ENCODE peak calls at places on chromosomes 6 and 20, in six cellular contexts. K, I, N, U, H and W are unnamed samples.

GRCh38 chr6:108113557-108114519 is 39.3 kb upstream of the OSTM1 start:
- DNase-seq in I (no peak), U (peak; percentile 70), K (no peak), N (peak; percentile 50), H (no peak), W (peak; percentile 27)

GRCh38 chr6:154815938-154816820 is 83.0 kb downstream of the SCAF8 start:
- DNase-seq in H (no peak), U (no peak), K (no peak), I (no peak), N (peak; percentile 65), W (no peak)

GRCh38 chr6:168386973-168387372 is 54.0 kb upstream of the SMOC2 start:
- DNase-seq in K (no peak), U (no peak), N (no peak), H (no peak), I (no peak), W (no peak)

GRCh38 chr20:61589055-61589385 is 337.0 kb downstream of the CDH4 start:
- DNase-seq in I (no peak), K (no peak), U (peak; percentile 45), N (peak; percentile 87), H (no peak), W (no peak)

GRCh38 chr6:62971976-62972658 is 239.2 kb upstream of the FKBP1C start:
- DNase-seq in N (no peak), H (no peak), U (no peak), I (no peak), K (no peak), W (no peak)

GRCh38 chr20:57792386-57793095 is 82.7 kb upstream of the PMEPA1 start:
- DNase-seq in U (no peak), I (no peak), N (no peak), H (no peak), K (no peak), W (no peak)

GRCh38 chr6:126170433-126170832 is 169.5 kb upstream of the CENPW start:
- DNase-seq in U (no peak), K (no peak), H (no peak), I (no peak), N (no peak), W (no peak)

GRCh38 chr20:35828916-35829315 is 57.1 kb downstream of the PHF20 start:
- DNase-seq in K (no peak), U (no peak), H (no peak), I (no peak), N (no peak), W (no peak)

GRCh38 chr20:4512891-4513550 is 208.7 kb upstream of the PRND start:
- DNase-seq in N (peak; percentile 94), U (peak; percentile 84), H (no peak), K (no peak), I (no peak), W (no peak)

GRCh38 chr6:141463237-141463977 is 669.3 kb upstream of the GJE1 start:
- DNase-seq in I (no peak), H (no peak), U (peak; percentile 85), K (no peak), N (peak; percentile 53), W (peak; percentile 35)

GRCh38 chr20:32989507-32990283 is 14.5 kb downstream of the SUN5 start:
- DNase-seq in N (no peak), U (no peak), H (no peak), K (no peak), I (no peak), W (no peak)

DNA sequence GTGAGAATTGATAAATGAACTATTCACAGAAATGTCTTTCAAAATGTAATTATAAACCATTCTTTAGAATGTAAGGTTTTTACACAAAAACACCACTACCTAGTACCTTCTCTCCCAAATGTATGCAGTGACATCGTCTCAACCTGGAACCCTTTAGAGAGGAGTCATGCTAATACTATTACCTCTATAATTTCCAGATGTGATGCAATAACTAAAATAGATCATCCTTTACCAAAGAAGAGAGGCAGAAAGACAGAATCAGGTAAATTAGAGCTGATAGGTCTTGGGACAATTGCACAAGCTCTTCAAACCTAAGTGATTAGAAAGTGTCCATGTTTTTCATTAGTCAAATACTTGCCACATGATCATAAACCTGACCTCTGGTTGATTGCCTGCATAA is 96.7 kb downstream of the HDGFL1 start:
- DNase-seq in I (no peak), U (no peak), K (no peak), H (no peak), N (no peak), W (no peak)
- TF ChIP-seq CTCF in I (no peak), U (no peak), K (no peak), H (no peak), N (no peak), W (no peak)

GRCh38 chr6:92667843-92668242 is 751.5 kb downstream of the EPHA7 start:
- DNase-seq in K (no peak), I (no peak), N (peak; percentile 31), H (no peak), U (peak; percentile 37), W (no peak)
- H3K4me3 ChIP-seq in K (no peak overlapping the region), I (no peak overlapping the region), N (no peak overlapping the region), H (no peak overlapping the region), U (no peak overlapping the region), W (no peak overlapping the region)

GRCh38 chr20:18272451-18272850 is 15.9 kb upstream of the ZNF133 start:
- DNase-seq in H (no peak), N (peak; percentile 36), I (no peak), U (peak; percentile 20), K (no peak), W (no peak)
- TF ChIP-seq CTCF in H (no peak), N (peak; percentile 35), I (no peak), U (peak; percentile 52), K (peak; percentile 22), W (no peak)

GRCh38 chr6:41684311-41685182 is 46.3 kb downstream of the MDFI start:
- DNase-seq in I (no peak), U (no peak), H (peak; percentile 32), N (no peak), K (no peak), W (no peak)

GRCh38 chr6:41682497-41682961 is 44.3 kb downstream of the MDFI start:
- DNase-seq in K (no peak), H (peak; percentile 31), I (no peak), U (no peak), N (no peak), W (peak; percentile 38)

GRCh38 chr6:41682056-41682477 is 43.8 kb downstream of the MDFI start:
- DNase-seq in I (peak; percentile 95), K (no peak), H (peak; percentile 89), N (peak; percentile 89), U (peak; percentile 94), W (peak; percentile 81)

GRCh38 chr6:41682966-41683459 is 44.7 kb downstream of the MDFI start:
- DNase-seq in N (no peak), H (no peak), U (peak; percentile 16), K (no peak), I (no peak), W (no peak)

DNA sequence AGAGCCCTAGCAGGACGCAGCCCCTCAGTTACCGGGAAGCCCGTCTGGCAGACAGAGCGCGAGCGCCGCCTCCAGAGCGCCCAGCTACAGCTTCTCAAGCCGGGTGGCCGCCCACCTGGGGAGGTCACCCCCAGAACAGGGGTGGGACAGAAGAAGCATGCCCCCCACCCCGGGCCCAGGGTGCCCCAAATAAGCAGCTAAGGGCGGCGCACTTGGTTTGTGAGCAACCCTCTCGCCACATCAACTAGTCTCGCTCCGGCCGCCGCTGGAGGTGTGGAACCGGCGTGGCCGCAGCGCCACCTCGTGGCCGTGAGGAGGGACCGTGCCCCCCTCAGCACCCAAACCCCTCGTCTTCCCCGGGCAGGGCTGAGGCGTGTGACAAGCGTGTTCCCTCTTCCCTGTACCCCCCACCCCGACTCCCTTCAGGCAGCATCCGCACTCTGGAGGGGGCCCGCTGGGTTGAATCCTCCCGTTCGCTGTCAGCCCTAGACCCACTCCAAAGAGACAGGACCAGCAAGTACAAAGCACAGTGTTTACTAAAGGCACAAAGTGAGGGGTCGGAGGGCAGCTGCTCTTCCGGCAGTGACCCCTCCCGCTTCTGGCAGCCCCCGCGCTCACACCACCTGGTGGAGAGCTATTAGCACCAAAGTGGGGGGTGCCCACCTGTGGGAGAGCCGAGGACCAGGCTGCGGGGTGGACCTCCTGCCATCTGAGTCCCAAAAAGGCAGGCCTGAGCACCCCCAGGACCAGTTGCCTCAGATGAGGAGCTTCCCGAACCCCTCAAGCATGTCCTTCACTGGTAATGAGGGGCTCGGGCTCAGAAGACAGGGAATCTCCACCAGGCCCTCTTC is 45.4 kb downstream of the MDFI start:
- DNase-seq in H (peak; percentile 82), U (peak; percentile 81), I (peak; percentile 84), K (no peak), N (peak; percentile 60), W (peak; percentile 80)
- H3K4me3 ChIP-seq in H (peak overlapping the region; percentile 36), U (peak overlapping the region; percentile 26), I (peak overlapping the region; percentile 52), K (no peak overlapping the region), N (peak overlapping the region; percentile 15), W (no peak overlapping the region)